ENCODE peak calls at places on chromosomes 4 and X, in five cellular contexts. N is heart right ventricle; T is CD8-positive, alpha-beta T cell; R is DND-41; U is ascending aorta. X is an unnamed sample.

GRCh38 chr4:76802546-76803021 is 95.4 kb downstream of the SOWAHB start:
- DNase-seq in N (no peak), T (no peak), R (no peak), U (no peak), X (no peak)

GRCh38 chr4:36183232-36183631 is 61.1 kb downstream of the ARAP2 start:
- DNase-seq in N (no peak), T (no peak), R (no peak), U (no peak), X (no peak)

GRCh38 chr4:143344774-143345173 is 8.1 kb downstream of the GAB1 start:
- DNase-seq in N (no peak), T (no peak), R (no peak), U (no peak), X (no peak)

GRCh38 chrX:12657881-12658280 is 133.3 kb upstream of the PRPS2 start:
- DNase-seq in N (no peak), T (no peak), R (no peak), U (no peak), X (no peak)

GRCh38 chrX:105302246-105302645 is 81.8 kb upstream of the TEX13A start:
- DNase-seq in N (no peak), T (no peak), R (no peak), U (no peak), X (no peak)

GRCh38 chr4:42371306-42372063 is 25.8 kb upstream of the SHISA3 start:
- DNase-seq in N (no peak), T (no peak), R (no peak), U (no peak), X (peak; percentile 59)

GRCh38 chr4:90602728-90603127 is 475.5 kb downstream of the CCSER1 start:
- DNase-seq in N (no peak), T (no peak), R (no peak), U (no peak), X (no peak)

GRCh38 chr4:57020467-57021101 is 41.9 kb downstream of the POLR2B start:
- DNase-seq in N (no peak), T (no peak), R (no peak), U (no peak), X (no peak)

GRCh38 chr4:146329042-146329716 is 114.8 kb downstream of the REELD1 start:
- DNase-seq in N (no peak), T (no peak), R (no peak), U (no peak), X (no peak)

GRCh38 chr4:81358173-81358572 is 113.5 kb downstream of the RASGEF1B start:
- DNase-seq in N (no peak), T (no peak), R (no peak), U (no peak), X (no peak)

GRCh38 chr4:105719214-105719613 is 10.6 kb downstream of the GSTCD start:
- DNase-seq in N (no peak), T (no peak), R (no peak), U (no peak), X (no peak)

GRCh38 chrX:148316446-148316845 is 184.0 kb upstream of the AFF2 start:
- DNase-seq in N (no peak), T (no peak), R (no peak), U (no peak), X (no peak)

GRCh38 chr4:81577392-81577791 is 105.7 kb upstream of the RASGEF1B start:
- DNase-seq in N (no peak), T (no peak), R (no peak), U (no peak), X (no peak)

GRCh38 chr4:3410401-3411135 is 31.2 kb upstream of the HGFAC start:
- DNase-seq in N (no peak), T (no peak), R (no peak), U (no peak), X (no peak)

DNA sequence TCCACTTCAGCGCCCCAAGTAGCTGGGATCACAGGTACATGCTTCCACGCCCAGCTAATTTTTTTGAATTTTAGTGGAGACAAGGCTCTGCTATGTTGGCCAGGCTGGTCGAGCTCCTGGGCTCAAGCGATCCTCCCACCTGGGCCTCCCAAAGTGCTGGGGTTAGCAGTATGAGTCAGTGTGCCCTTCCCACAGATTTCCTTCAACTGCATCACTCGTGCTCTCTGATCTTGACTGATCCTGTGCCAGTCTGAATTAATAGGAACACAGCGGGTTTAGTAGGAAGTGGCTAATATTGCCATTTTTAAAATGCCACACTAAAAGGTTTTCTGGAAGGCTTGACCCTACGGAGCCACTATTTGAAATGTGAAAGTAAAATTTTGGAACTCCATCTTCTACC is 4.3 kb upstream of the SHROOM2 start:
- DNase-seq in N (no peak), T (no peak), R (no peak), U (no peak), X (no peak)
- H3K4me1 ChIP-seq in N (no peaks in the 10 kb centered on the region), T (no peaks in the 10 kb centered on the region), R (no peaks in the 10 kb centered on the region), U (no peaks in the 10 kb centered on the region), X (no peaks in the 10 kb centered on the region)

GRCh38 chr4:583820-584219 is 7.7 kb upstream of the TMEM271 start:
- DNase-seq in N (no peak), T (no peak), R (no peak), U (no peak), X (no peak)
- H3K4me1 ChIP-seq in N (no peaks in the 10 kb centered on the region), T (no peaks in the 10 kb centered on the region), R (no peaks in the 10 kb centered on the region), U (no peaks in the 10 kb centered on the region), X (no peaks in the 10 kb centered on the region)

DNA sequence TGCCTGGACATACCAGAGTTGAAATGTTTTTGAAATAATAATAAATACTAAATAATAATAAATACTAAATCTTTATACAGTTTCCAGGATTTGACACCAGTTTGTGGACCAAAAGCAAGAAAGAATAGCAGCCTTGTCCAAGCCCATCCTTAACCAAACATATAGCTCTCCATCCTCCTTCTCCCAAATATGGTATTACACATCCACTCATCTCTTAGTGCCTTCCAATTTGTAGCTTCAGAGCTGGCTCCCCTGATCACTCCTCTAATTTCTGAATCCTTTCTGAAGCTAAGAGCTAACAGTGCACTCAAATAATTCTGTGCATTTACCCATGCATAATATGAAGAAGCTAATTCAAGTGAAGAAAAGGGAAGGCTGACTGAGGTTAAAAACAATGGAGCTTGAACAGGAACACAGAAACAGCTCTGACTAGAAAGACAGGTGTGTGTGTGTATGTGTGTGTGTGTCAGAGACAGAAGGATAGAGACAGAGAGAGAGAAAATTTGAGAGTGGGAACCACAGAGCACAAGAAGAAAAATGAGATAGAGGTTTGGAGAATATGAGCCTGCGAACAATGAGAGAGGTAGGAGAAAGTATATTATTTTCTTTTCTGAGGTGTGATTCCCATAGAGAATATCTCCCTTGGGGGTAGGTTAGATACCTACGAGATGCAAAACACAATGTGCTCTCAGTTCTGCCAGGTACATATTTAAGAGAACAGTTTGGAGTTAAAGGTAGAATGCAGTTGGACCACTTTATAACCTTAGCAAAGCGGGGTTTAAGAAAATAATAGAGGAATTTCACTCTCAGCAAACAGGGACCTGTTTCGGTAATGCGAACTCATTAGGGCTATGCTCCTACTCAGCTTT is 123.5 kb downstream of the CAMK2D start:
- DNase-seq in N (no peak), T (no peak), R (no peak), U (no peak), X (no peak)
- H3K4me1 ChIP-seq in N (peaks cover 71% of the 10 kb centered on the region), T (peaks cover 39% of the 10 kb centered on the region), R (peaks cover 23% of the 10 kb centered on the region), U (no peaks in the 10 kb centered on the region), X (peaks cover 26% of the 10 kb centered on the region)

DNA sequence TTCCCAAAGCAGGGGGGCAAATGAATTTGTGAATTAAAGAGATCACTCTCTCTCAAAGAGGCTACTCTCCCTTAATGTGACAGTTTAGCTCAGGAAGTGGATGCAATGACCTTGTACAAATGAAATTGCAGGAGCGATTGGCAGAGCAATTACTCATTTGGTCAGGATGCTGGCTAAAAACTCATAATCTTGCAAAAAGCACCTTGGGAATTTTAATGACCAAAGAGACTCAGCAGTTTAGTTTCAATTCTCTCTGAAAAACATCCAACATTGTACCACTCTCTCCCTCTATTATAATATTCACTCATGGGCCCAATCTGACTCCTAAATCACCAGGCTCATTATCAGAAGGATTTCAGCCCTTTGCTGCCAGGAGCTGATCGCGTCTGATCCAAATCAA is 26.1 kb downstream of the PDGFC start:
- DNase-seq in N (no peak), T (no peak), R (no peak), U (no peak), X (no peak)
- H3K4me1 ChIP-seq in N (peaks cover 55% of the 10 kb centered on the region), T (no peaks in the 10 kb centered on the region), R (no peaks in the 10 kb centered on the region), U (peaks cover 4% of the 10 kb centered on the region), X (no peaks in the 10 kb centered on the region)

GRCh38 chr4:10050171-10051120 is 29.1 kb upstream of the SLC2A9 start:
- DNase-seq in N (no peak), T (no peak), R (no peak), U (no peak), X (no peak)

GRCh38 chr4:10048931-10049655 is 27.8 kb upstream of the SLC2A9 start:
- DNase-seq in N (no peak), T (no peak), R (no peak), U (no peak), X (no peak)

GRCh38 chr4:10041036-10041435 is 19.7 kb upstream of the SLC2A9 start:
- DNase-seq in N (no peak), T (no peak), R (no peak), U (no peak), X (no peak)

GRCh38 chr4:10047967-10048366 is 26.7 kb upstream of the SLC2A9 start:
- DNase-seq in N (no peak), T (no peak), R (no peak), U (no peak), X (no peak)

DNA sequence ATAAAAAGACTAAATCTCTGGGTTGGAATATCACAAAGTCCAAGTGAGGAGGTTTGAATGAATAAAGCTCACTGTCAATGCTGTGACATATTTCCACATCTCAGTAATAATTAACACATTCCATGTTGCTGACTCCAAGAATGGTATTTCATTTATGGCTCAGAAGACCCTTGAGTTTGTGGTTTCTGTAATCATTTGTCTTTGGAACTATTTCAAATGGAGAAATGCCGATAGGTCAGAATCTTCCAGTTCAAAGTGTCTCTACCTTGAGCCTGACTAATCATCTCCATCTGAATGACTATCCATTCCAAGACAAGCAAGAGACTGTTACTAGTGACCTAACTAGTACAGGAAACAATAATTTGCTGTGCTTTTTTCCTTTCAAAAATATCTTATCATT is 24.2 kb upstream of the SLC2A9 start:
- DNase-seq in N (no peak), T (no peak), R (no peak), U (no peak), X (no peak)
- H3K4me1 ChIP-seq in N (no peaks in the 10 kb centered on the region), T (peaks cover 5% of the 10 kb centered on the region), R (no peaks in the 10 kb centered on the region), U (no peaks in the 10 kb centered on the region), X (no peaks in the 10 kb centered on the region)

GRCh38 chr4:74114234-74114633 is 15.2 kb upstream of the CXCL2 start:
- DNase-seq in N (no peak), T (no peak), R (no peak), U (no peak), X (no peak)
- H3K4me1 ChIP-seq in N (peaks cover 50% of the 10 kb centered on the region), T (no peaks in the 10 kb centered on the region), R (peaks cover 26% of the 10 kb centered on the region), U (peaks cover 10% of the 10 kb centered on the region), X (no peaks in the 10 kb centered on the region)

GRCh38 chr4:166039822-166040221 is 166.8 kb downstream of the TLL1 start:
- DNase-seq in N (no peak), T (no peak), R (no peak), U (no peak), X (peak; percentile 63)
- H3K4me1 ChIP-seq in N (no peaks in the 10 kb centered on the region), T (no peaks in the 10 kb centered on the region), R (no peaks in the 10 kb centered on the region), U (no peaks in the 10 kb centered on the region), X (peaks cover 9% of the 10 kb centered on the region)